ENCODE peak calls at places on chromosomes 6 and 20, in ten cellular contexts. J is NCI-H82, E is NCI-H2029, K is GM12865, S is prostate gland, T is amniotic stem cell, Z is mammary epithelial cell, W is B cell, U is psoas muscle, Y is neural progenitor cell. M is an unnamed sample.

GRCh38 chr6:21998539-21998938 is 298.3 kb downstream of the PRL start:
- DNase-seq in Y (no peak), W (no peak), U (no peak), J (no peak), S (no peak), E (no peak), K (peak; percentile 26), Z (no peak), T (no peak), M (no peak)

GRCh38 chr6:53432318-53433161 is 83.8 kb upstream of the ELOVL5 start:
- DNase-seq in S (no peak), U (no peak), W (no peak), Z (peak; percentile 65), E (peak; percentile 52), T (no peak), J (peak; percentile 77), K (no peak), Y (no peak), M (no peak)

GRCh38 chr6:3336066-3336786 is 77.5 kb downstream of the PSMG4 start:
- DNase-seq in E (peak; percentile 16), Y (no peak), U (no peak), K (no peak), J (no peak), T (no peak), Z (no peak), W (no peak), S (no peak), M (no peak)

GRCh38 chr6:16403831-16404230 is 165.4 kb downstream of the GMPR start:
- DNase-seq in J (no peak), T (no peak), E (no peak), S (no peak), Y (no peak), K (no peak), Z (no peak), W (no peak), U (no peak), M (no peak)

GRCh38 chr20:4091332-4092135 is 76.2 kb upstream of the RNF24 start:
- DNase-seq in S (peak; percentile 30), Y (peak; percentile 77), W (peak; percentile 37), Z (peak; percentile 42), T (no peak), J (peak; percentile 77), K (peak; percentile 46), E (no peak), U (peak; percentile 72), M (no peak)

GRCh38 chr6:45480697-45481415 is 103.1 kb upstream of the SUPT3H start:
- DNase-seq in E (no peak), W (no peak), S (no peak), J (no peak), Y (no peak), T (no peak), U (no peak), Z (no peak), K (no peak), M (no peak)

GRCh38 chr6:36155662-36156061 is 25.3 kb downstream of the MAPK13 start:
- DNase-seq in T (no peak), Z (no peak), K (no peak), W (no peak), S (no peak), Y (no peak), J (no peak), E (no peak), U (no peak), M (no peak)

GRCh38 chr6:52724406-52725121 is 38.7 kb downstream of the GSTA2 start:
- DNase-seq in Y (peak; percentile 67), T (no peak), Z (peak; percentile 63), W (peak; percentile 58), U (peak; percentile 87), E (peak; percentile 60), K (peak; percentile 82), S (peak; percentile 44), J (peak; percentile 83), M (peak; percentile 50)

GRCh38 chr6:24924956-24925355 is 10.8 kb downstream of the RIPOR2 start:
- DNase-seq in T (no peak), E (no peak), J (no peak), K (no peak), Y (no peak), W (no peak), U (no peak), Z (peak; percentile 12), S (no peak), M (no peak)

GRCh38 chr6:140669321-140669720 is 1294.9 kb upstream of the CITED2 start:
- DNase-seq in Z (no peak), Y (no peak), U (no peak), K (no peak), T (no peak), J (no peak), W (no peak), E (no peak), S (no peak), M (no peak)

GRCh38 chr6:89792881-89793280 is 26.7 kb downstream of the MDN1 start:
- DNase-seq in J (peak; percentile 49), K (peak; percentile 60), W (peak; percentile 17), Z (peak; percentile 7), S (no peak), U (no peak), T (no peak), E (no peak), Y (peak; percentile 37), M (peak; percentile 17)

GRCh38 chr20:24691901-24692351 is 222.5 kb downstream of the SYNDIG1 start:
- DNase-seq in K (no peak), W (no peak), S (no peak), Z (no peak), U (no peak), Y (no peak), J (no peak), T (no peak), E (no peak), M (no peak)

GRCh38 chr6:166780284-166780683 is 153.2 kb upstream of the RPS6KA2 start:
- DNase-seq in E (no peak), T (no peak), W (no peak), U (no peak), J (no peak), Y (no peak), S (peak; percentile 2), Z (no peak), K (no peak), M (no peak)

GRCh38 chr6:108735310-108735990 is 112.8 kb upstream of the ARMC2 start:
- DNase-seq in J (no peak), T (no peak), Y (no peak), W (no peak), S (no peak), K (no peak), U (no peak), E (no peak), Z (peak; percentile 72), M (no peak)

GRCh38 chr6:88302769-88303230 is 136.7 kb upstream of the CNR1 start:
- DNase-seq in K (no peak), S (no peak), T (no peak), E (no peak), Z (no peak), W (no peak), U (no peak), J (peak; percentile 2), Y (no peak), M (no peak)

GRCh38 chr6:156791261-156791850 is 14.2 kb downstream of the ARID1B start:
- DNase-seq in T (no peak), S (no peak), K (peak; percentile 84), Y (peak; percentile 13), J (peak; percentile 95), U (no peak), W (peak; percentile 63), Z (peak; percentile 67), E (peak; percentile 78), M (no peak)

GRCh38 chr6:167750956-167751358 is 75.8 kb upstream of the AFDN start:
- DNase-seq in K (no peak), Z (peak; percentile 13), J (no peak), Y (no peak), S (peak; percentile 99), E (peak; percentile 69), T (no peak), W (no peak), U (no peak), M (no peak)

GRCh38 chr6:47093169-47093568 is 51.0 kb upstream of the ADGRF1 start:
- DNase-seq in Y (no peak), J (no peak), T (no peak), E (no peak), W (no peak), U (no peak), S (peak; percentile 40), Z (no peak), K (no peak), M (no peak)

GRCh38 chr6:106519460-106520394 is 109.6 kb downstream of the RTN4IP1 start:
- DNase-seq in U (peak; percentile 59), S (peak; percentile 33), J (no peak), E (no peak), T (peak; percentile 32), Y (no peak), W (peak; percentile 75), K (peak; percentile 97), Z (peak; percentile 96), M (no peak)

GRCh38 chr20:23228912-23229311 is 121.7 kb upstream of the NXT1 start:
- DNase-seq in J (no peak), K (no peak), Z (peak; percentile 28), Y (no peak), W (no peak), T (peak; percentile 46), S (no peak), U (no peak), E (no peak), M (no peak)

GRCh38 chr20:9186396-9186795 is 117.5 kb downstream of the PLCB4 start:
- DNase-seq in T (no peak), Z (no peak), E (peak; percentile 64), K (no peak), J (no peak), U (no peak), Y (no peak), W (no peak), S (no peak), M (no peak)

GRCh38 chr20:63385819-63386218 is 24.7 kb upstream of the CHRNA4 start:
- DNase-seq in W (no peak), Z (no peak), J (no peak), U (no peak), K (no peak), T (no peak), Y (no peak), E (no peak), S (no peak), M (no peak)

GRCh38 chr6:156068870-156069269 is 613.2 kb upstream of the NOX3 start:
- DNase-seq in W (peak; percentile 4), E (no peak), K (no peak), T (no peak), J (no peak), Z (no peak), Y (no peak), U (no peak), S (no peak), M (no peak)

GRCh38 chr20:62832951-62833391 is 16.1 kb downstream of the COL9A3 start:
- DNase-seq in W (no peak), E (no peak), Z (no peak), K (no peak), Y (no peak), T (no peak), J (no peak), S (no peak), U (no peak), M (no peak)

GRCh38 chr6:10303806-10304520 is 110.9 kb downstream of the TFAP2A start:
- DNase-seq in Y (no peak), W (no peak), S (no peak), U (no peak), T (no peak), K (no peak), Z (no peak), J (no peak), E (no peak), M (no peak)

GRCh38 chr6:157045831-157046454 is 268.8 kb downstream of the ARID1B start:
- DNase-seq in T (no peak), W (no peak), J (peak; percentile 54), S (no peak), Z (peak; percentile 50), K (no peak), U (no peak), E (peak; percentile 54), Y (peak; percentile 49), M (no peak)

GRCh38 chr6:88166901-88167624 is 916 bp upstream of the CNR1 start:
- DNase-seq in W (peak; percentile 70), E (no peak), J (peak; percentile 44), U (no peak), Y (peak; percentile 62), S (no peak), K (peak; percentile 30), Z (no peak), T (no peak), M (no peak)

M was measured in GM19239.